ENCODE peak calls at places on chromosomes 16 and 17, in seven cellular contexts. R is brain microvascular endothelial cell, H is AG09309, B is prostate gland, C is fibroblast of villous mesenchyme, Y is mammary epithelial cell, I is cardiac muscle cell. L is an unnamed sample.

GRCh38 chr17:66372182-66372581 is 69.8 kb downstream of the PRKCA start:
- DNase-seq in R (no peak), H (no peak), B (no peak), C (no peak), Y (no peak), I (no peak), L (no peak)

GRCh38 chr16:1071561-1072225 is 854 bp upstream of the SSTR5 start:
- DNase-seq in R (no peak), H (no peak), B (no peak), C (no peak), Y (no peak), I (no peak), L (no peak)

GRCh38 chr17:13420294-13421277 is 181.1 kb downstream of the HS3ST3A1 start:
- DNase-seq in R (peak), H (peak), B (no peak), C (peak), Y (peak), I (no peak), L (no peak)

GRCh38 chr16:14470788-14471187 is 159.3 kb downstream of the PARN start:
- DNase-seq in R (no peak), H (no peak), B (no peak), C (no peak), Y (no peak), I (no peak), L (no peak)

GRCh38 chr16:85046957-85047866 is 19.6 kb downstream of the KIAA0513 start:
- DNase-seq in R (no peak), H (no peak), B (peak), C (peak), Y (no peak), I (peak), L (no peak)

GRCh38 chr16:81738831-81739496 is 40.1 kb upstream of the PLCG2 start:
- DNase-seq in R (no peak), H (no peak), B (no peak), C (no peak), Y (no peak), I (no peak), L (peak)

GRCh38 chr17:10702574-10702973 is 5.2 kb downstream of the ADPRM start:
- DNase-seq in R (peak), H (no peak), B (no peak), C (peak), Y (no peak), I (no peak), L (no peak)

GRCh38 chr16:17070882-17071592 is 399.7 kb downstream of the XYLT1 start:
- DNase-seq in R (no peak), H (no peak), B (peak), C (no peak), Y (peak), I (peak), L (no peak)

GRCh38 chr17:42407289-42407836 is 15.7 kb downstream of the CAVIN1 start:
- DNase-seq in R (no peak), H (peak), B (peak), C (peak), Y (peak), I (peak), L (peak)

GRCh38 chr16:53207810-53208752 is 153.3 kb downstream of the CHD9 start:
- DNase-seq in R (peak), H (peak), B (peak), C (peak), Y (peak), I (peak), L (peak)

GRCh38 chr16:1475552-1476114 is 805 bp upstream of the CLCN7 start:
- DNase-seq in R (no peak), H (no peak), B (no peak), C (no peak), Y (no peak), I (no peak), L (no peak)

GRCh38 chr17:57638284-57638683 is 106.8 kb downstream of the CCDC182 start:
- DNase-seq in R (no peak), H (no peak), B (no peak), C (no peak), Y (no peak), I (no peak), L (no peak)

GRCh38 chr17:57535652-57536018 is 209.5 kb downstream of the CCDC182 start:
- DNase-seq in R (no peak), H (no peak), B (no peak), C (peak), Y (no peak), I (no peak), L (no peak)

GRCh38 chr16:50121721-50122445 is 31.2 kb upstream of the TENT4B start:
- DNase-seq in R (no peak), H (no peak), B (no peak), C (no peak), Y (no peak), I (no peak), L (no peak)

GRCh38 chr17:75010683-75011406 is 1.6 kb upstream of the MRPL58 start:
- DNase-seq in R (no peak), H (no peak), B (no peak), C (peak), Y (peak), I (no peak), L (peak)

GRCh38 chr17:65431116-65431515 is 130.3 kb downstream of the AXIN2 start:
- DNase-seq in R (no peak), H (no peak), B (no peak), C (no peak), Y (no peak), I (no peak), L (no peak)

GRCh38 chr16:58333937-58334336 is 39.1 kb upstream of the PRSS54 start:
- DNase-seq in R (no peak), H (no peak), B (no peak), C (peak), Y (no peak), I (no peak), L (no peak)

GRCh38 chr17:2087597-2088211 is 32.8 kb downstream of the HIC1 start:
- DNase-seq in R (peak), H (no peak), B (no peak), C (no peak), Y (no peak), I (no peak), L (no peak)

GRCh38 chr16:87541882-87542234 is 49.0 kb upstream of the ZCCHC14 start:
- DNase-seq in R (peak), H (no peak), B (no peak), C (peak), Y (no peak), I (no peak), L (no peak)

GRCh38 chr17:1882836-1883235 is 53.0 kb downstream of the RPA1 start:
- DNase-seq in R (peak), H (no peak), B (no peak), C (peak), Y (peak), I (peak), L (no peak)

GRCh38 chr16:1723450-1724147 is 17.6 kb downstream of the MAPK8IP3 start:
- DNase-seq in R (peak), H (no peak), B (peak), C (peak), Y (peak), I (peak), L (no peak)

GRCh38 chr16:49112754-49113153 is 168.9 kb downstream of the CBLN1 start:
- DNase-seq in R (no peak), H (no peak), B (no peak), C (no peak), Y (no peak), I (no peak), L (peak)

GRCh38 chr16:11255737-11256656 is at the start of gene SOCS1:
- DNase-seq in R (peak), H (peak), B (peak), C (peak), Y (peak), I (peak), L (peak)

GRCh38 chr16:85424260-85425060 is 188.7 kb upstream of the GSE1 start:
- DNase-seq in R (no peak), H (no peak), B (no peak), C (no peak), Y (no peak), I (no peak), L (peak)

GRCh38 chr17:31216053-31216751 is 80.8 kb downstream of the OMG start:
- DNase-seq in R (peak), H (peak), B (no peak), C (peak), Y (peak), I (peak), L (no peak)

GRCh38 chr17:55661359-55661758 is 61.3 kb downstream of the TMEM100 start:
- DNase-seq in R (no peak), H (no peak), B (no peak), C (no peak), Y (no peak), I (no peak), L (no peak)

GRCh38 chr17:55659661-55660060 is 63.0 kb downstream of the TMEM100 start:
- DNase-seq in R (no peak), H (no peak), B (no peak), C (no peak), Y (no peak), I (no peak), L (no peak)

GRCh38 chr17:55661963-55662834 is 60.5 kb downstream of the TMEM100 start:
- DNase-seq in R (no peak), H (no peak), B (no peak), C (no peak), Y (no peak), I (no peak), L (no peak)

GRCh38 chr17:55663395-55663794 is 59.3 kb downstream of the TMEM100 start:
- DNase-seq in R (no peak), H (no peak), B (no peak), C (no peak), Y (no peak), I (no peak), L (no peak)

DNA sequence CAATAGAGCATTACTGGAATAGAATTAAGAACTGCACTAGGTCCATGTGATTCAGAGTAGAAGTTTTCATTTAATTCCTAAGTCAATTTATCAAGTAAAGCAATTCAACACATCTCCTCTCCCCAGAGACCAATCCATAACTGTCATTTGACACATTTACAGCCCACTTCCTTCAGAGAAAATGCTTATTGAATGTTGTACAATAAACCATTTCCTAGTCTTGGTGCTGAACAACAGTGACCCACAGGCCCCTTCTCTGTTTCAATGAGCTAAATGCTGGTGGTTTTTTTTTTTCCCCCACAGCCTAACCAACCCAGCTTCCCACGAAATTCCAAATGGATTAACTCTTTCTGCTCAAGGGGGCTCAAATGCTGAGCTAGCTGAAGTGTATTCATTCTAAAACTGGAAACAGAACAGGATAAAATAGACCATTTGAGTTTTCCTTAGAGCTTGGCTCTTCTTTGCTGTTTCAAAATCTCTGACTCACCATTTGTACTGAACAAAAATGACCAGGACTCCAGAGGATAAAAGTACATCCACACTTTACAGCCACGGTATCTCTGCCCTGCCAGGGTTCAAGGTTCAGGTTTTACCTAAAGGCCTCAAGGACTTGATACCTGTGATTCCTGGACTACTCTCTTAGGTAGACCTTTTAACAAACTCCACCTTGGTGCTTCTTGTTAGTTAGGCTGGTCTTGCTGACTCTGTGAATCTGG is 62.3 kb downstream of the TMEM100 start:
- DNase-seq in R (no peak), H (no peak), B (no peak), C (peak), Y (no peak), I (no peak), L (no peak)
- TF ChIP-seq CTCF in R (no peak), H (no peak), B (no peak), C (no peak), Y (no peak), I (no peak), L (no peak)

GRCh38 chr17:64009571-64010402 is 10.6 kb downstream of the ICAM2 start:
- DNase-seq in R (no peak), H (no peak), B (no peak), C (no peak), Y (peak), I (no peak), L (no peak)
- H3K4me3 ChIP-seq in R (no peak), H (no peak), B (no peak), C (no peak), Y (no peak), I (no peak), L (no peak)

DNA sequence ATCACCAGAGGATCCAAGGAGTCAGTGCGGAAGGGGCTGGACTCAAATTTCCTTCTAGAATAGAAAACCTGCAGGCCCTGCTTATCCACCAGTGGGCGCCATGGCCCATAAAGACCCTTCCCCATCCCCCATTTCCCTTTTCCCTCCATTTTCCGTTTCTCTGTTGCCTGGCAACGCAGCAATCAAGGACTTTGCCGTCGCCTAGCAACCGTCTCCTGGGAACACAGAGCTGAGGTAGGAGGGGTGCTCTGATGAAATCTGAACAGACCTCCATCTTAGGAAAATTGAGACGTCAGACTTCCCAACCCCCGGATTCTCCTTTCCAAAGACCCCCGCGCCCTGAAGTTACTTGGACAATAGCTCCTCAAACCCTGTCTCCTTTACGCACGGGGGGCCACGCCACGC is 5.7 kb downstream of the DLG4 start:
- DNase-seq in R (peak), H (no peak), B (peak), C (peak), Y (peak), I (peak), L (peak)
- TF ChIP-seq CTCF in R (peak), H (peak), B (peak), C (peak), Y (peak), I (peak), L (no peak)

DNA sequence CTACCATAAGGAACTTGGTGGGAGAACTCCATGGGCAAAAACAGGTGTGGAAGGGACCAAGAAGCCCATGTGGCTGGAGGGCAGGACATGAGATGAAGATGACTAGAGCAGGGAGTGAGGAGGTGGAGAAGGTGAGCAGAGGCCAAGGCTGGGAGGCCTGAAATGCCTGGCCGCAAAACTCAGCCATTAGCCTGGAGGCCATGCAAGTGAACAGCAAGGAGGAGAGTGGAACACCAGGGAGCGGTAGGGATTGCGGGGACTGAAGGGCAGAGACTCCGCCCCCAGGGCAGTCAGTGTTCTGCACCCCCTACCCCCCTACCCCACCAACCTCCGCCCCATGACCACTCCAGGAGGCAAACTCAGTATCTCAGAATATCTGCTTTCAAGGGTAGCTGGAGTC is 17.0 kb downstream of the BCL7C start:
- DNase-seq in R (no peak), H (no peak), B (no peak), C (no peak), Y (no peak), I (no peak), L (no peak)
- H3K4me3 ChIP-seq in R (no peak), H (no peak), B (peak), C (peak), Y (no peak), I (peak), L (peak)

GRCh38 chr17:78268191-78268874 is 36.9 kb downstream of the TMEM235 start:
- DNase-seq in R (no peak), H (no peak), B (no peak), C (no peak), Y (no peak), I (no peak), L (no peak)
- TF ChIP-seq CTCF in R (no peak), H (no peak), B (no peak), C (no peak), Y (no peak), I (no peak), L (no peak)

GRCh38 chr17:82269138-82269881 is 4.2 kb downstream of the CSNK1D start:
- DNase-seq in R (no peak), H (no peak), B (no peak), C (no peak), Y (no peak), I (no peak), L (no peak)
- H3K4me3 ChIP-seq in R (no peak), H (no peak), B (no peak), C (no peak), Y (no peak), I (no peak), L (no peak)